ENCODE peak calls at places on chromosome X, in nine cellular contexts. G, U, I, N, O, E, X, A and L are unnamed samples.

GRCh38 chrX:80806557-80806956 is 3.1 kb downstream of the BRWD3 start:
- DNase-seq in G (no peak), U (no peak), I (no peak), N (no peak), O (no peak), E (no peak), X (no peak), A (no peak), L (no peak)

GRCh38 chrX:63738696-63739095 is 46.3 kb downstream of the ARHGEF9 start:
- DNase-seq in G (no peak), U (no peak), I (no peak), N (no peak), O (no peak), E (no peak), X (no peak), A (no peak), L (no peak)

GRCh38 chrX:48592971-48593370 is 4.3 kb upstream of the WDR13 start:
- DNase-seq in G (no peak), U (no peak), I (peak; percentile 76), N (no peak), O (no peak), E (no peak), X (no peak), A (no peak), L (no peak)

GRCh38 chrX:39440734-39441305 is 639.6 kb downstream of the MID1IP1 start:
- DNase-seq in G (no peak), U (no peak), I (no peak), N (no peak), O (no peak), E (no peak), X (no peak), A (no peak), L (no peak)

GRCh38 chrX:19852014-19853005 is 35.1 kb downstream of the SH3KBP1 start:
- DNase-seq in G (no peak), U (no peak), I (peak; percentile 84), N (no peak), O (no peak), E (no peak), X (no peak), A (no peak), L (no peak)

GRCh38 chrX:83326517-83326916 is 181.6 kb upstream of the POU3F4 start:
- DNase-seq in G (no peak), U (no peak), I (no peak), N (no peak), O (no peak), E (no peak), X (no peak), A (no peak), L (no peak)

GRCh38 chrX:70434914-70435586 is 9.6 kb upstream of the DLG3 start:
- DNase-seq in G (peak; percentile 55), U (no peak), I (peak; percentile 51), N (peak; percentile 16), O (no peak), E (no peak), X (no peak), A (no peak), L (no peak)

GRCh38 chrX:4263005-4263404 is 549.6 kb upstream of the PRKX start:
- DNase-seq in G (no peak), U (peak; percentile 1), I (no peak), N (no peak), O (no peak), E (no peak), X (no peak), A (no peak), L (no peak)

GRCh38 chrX:128460835-128461234 is 408.6 kb upstream of the ACTRT1 start:
- DNase-seq in G (no peak), U (no peak), I (no peak), N (no peak), O (no peak), E (no peak), X (no peak), A (no peak), L (no peak)

GRCh38 chrX:37926700-37927099 is 79.3 kb upstream of the DYNLT3 start:
- DNase-seq in G (no peak), U (peak; percentile 2), I (peak; percentile 59), N (no peak), O (no peak), E (no peak), X (no peak), A (no peak), L (peak; percentile 19)

GRCh38 chrX:39337461-39337860 is 536.2 kb downstream of the MID1IP1 start:
- DNase-seq in G (no peak), U (no peak), I (no peak), N (no peak), O (no peak), E (no peak), X (peak; percentile 56), A (no peak), L (no peak)

GRCh38 chrX:136627381-136627780 is 20.6 kb upstream of the CD40LG start:
- DNase-seq in G (peak; percentile 28), U (no peak), I (no peak), N (no peak), O (peak; percentile 43), E (no peak), X (no peak), A (no peak), L (peak; percentile 70)

GRCh38 chrX:115592997-115593734 is 32.2 kb downstream of the PLS3 start:
- DNase-seq in G (no peak), U (no peak), I (peak; percentile 54), N (no peak), O (no peak), E (no peak), X (peak; percentile 37), A (no peak), L (no peak)

GRCh38 chrX:115588180-115588579 is 27.2 kb downstream of the PLS3 start:
- DNase-seq in G (no peak), U (no peak), I (peak; percentile 36), N (no peak), O (no peak), E (no peak), X (no peak), A (no peak), L (no peak)

GRCh38 chrX:115591856-115592842 is 31.2 kb downstream of the PLS3 start:
- DNase-seq in G (no peak), U (no peak), I (no peak), N (no peak), O (no peak), E (no peak), X (no peak), A (no peak), L (no peak)

GRCh38 chrX:115591420-115591819 is 30.4 kb downstream of the PLS3 start:
- DNase-seq in G (no peak), U (no peak), I (no peak), N (no peak), O (no peak), E (no peak), X (no peak), A (no peak), L (no peak)

GRCh38 chrX:115589419-115589818 is 28.4 kb downstream of the PLS3 start:
- DNase-seq in G (no peak), U (no peak), I (no peak), N (no peak), O (no peak), E (no peak), X (no peak), A (no peak), L (no peak)
- H3K27ac ChIP-seq in G (no peak overlapping the region), U (peak overlapping the region; percentile 13), I (peak overlapping the region; percentile 54), N (no peak overlapping the region), O (no peak overlapping the region), E (no peak overlapping the region), X (peak overlapping the region; percentile 40), A (peak overlapping the region; percentile 84), L (no peak overlapping the region)

GRCh38 chrX:153905481-153906095 is 1.1 kb downstream of the AVPR2 start:
- DNase-seq in G (peak; percentile 34), U (no peak), I (no peak), N (no peak), O (no peak), E (no peak), X (no peak), A (no peak), L (no peak)
- H3K4me1 ChIP-seq in G (peaks cover 57% of the 10 kb centered on the region), U (peaks cover 23% of the 10 kb centered on the region), I (no peaks in the 10 kb centered on the region), N (peaks cover 8% of the 10 kb centered on the region), O (peaks cover 27% of the 10 kb centered on the region), E (peaks cover 13% of the 10 kb centered on the region), X (no peaks in the 10 kb centered on the region), A (peaks cover 39% of the 10 kb centered on the region), L (peaks cover 38% of the 10 kb centered on the region)

DNA sequence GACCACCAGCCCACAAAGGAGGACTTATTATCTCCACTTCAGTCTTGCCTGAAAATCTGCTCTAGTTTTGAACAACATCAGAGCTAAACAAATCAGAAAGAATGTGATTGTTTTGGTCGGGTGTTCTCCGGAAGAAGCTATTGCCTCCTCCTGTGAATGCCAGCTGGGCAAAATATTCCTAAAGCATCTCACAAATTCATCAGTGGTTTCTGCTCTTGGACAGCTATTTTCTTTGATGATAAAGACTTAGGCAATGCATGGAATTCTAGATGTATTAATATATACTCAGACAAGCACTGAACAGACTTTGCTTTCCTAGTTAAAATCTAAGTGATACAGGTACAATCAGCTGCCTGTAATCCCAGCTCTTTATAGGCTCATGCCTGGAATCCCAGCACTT is 71.8 kb downstream of the ASMT start:
- DNase-seq in G (no peak), U (no peak), I (no peak), N (no peak), O (no peak), E (no peak), X (no peak), A (no peak), L (no peak)
- H3K27ac ChIP-seq in G (no peak overlapping the region), U (no peak overlapping the region), I (no peak overlapping the region), N (no peak overlapping the region), O (no peak overlapping the region), E (no peak overlapping the region), X (no peak overlapping the region), A (no peak overlapping the region), L (no peak overlapping the region)

GRCh38 chrX:13026877-13027652 is 17.4 kb downstream of the FAM9C start:
- DNase-seq in G (no peak), U (no peak), I (no peak), N (no peak), O (no peak), E (no peak), X (no peak), A (no peak), L (no peak)

GRCh38 chrX:13028871-13029336 is 15.5 kb downstream of the FAM9C start:
- DNase-seq in G (no peak), U (peak; percentile 48), I (no peak), N (no peak), O (no peak), E (no peak), X (no peak), A (no peak), L (no peak)

GRCh38 chrX:13023526-13024469 is 20.6 kb downstream of the FAM9C start:
- DNase-seq in G (no peak), U (no peak), I (no peak), N (no peak), O (no peak), E (no peak), X (no peak), A (no peak), L (no peak)

GRCh38 chrX:13022926-13023325 is 21.5 kb downstream of the FAM9C start:
- DNase-seq in G (no peak), U (no peak), I (no peak), N (no peak), O (no peak), E (no peak), X (no peak), A (no peak), L (no peak)

DNA sequence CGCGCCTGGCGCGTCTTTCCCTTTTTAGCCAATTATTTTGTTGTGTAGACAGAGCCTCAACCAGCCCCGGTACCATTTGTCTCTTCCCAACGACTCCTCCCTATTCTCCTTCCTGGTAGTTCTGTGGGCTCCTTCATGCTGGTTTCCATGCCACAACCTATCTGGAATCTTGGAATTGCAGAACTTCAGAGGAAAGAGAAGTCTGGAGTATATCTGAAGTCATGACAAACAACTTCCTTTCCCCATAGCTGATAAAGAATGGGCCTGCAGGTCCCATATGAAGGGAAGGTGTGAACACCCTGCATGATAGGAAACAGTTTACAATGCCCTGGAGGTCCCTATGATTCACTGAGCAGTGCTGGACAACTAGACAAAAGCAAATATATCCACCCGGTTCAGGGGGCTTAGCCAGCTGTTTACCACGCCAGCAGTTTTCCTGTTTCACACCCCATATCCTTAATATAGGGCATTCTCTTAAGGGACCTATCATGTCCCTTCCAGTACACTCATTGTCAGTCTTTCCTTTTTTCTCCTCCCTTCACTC is 19.4 kb downstream of the FAM9C start:
- DNase-seq in G (no peak), U (no peak), I (no peak), N (no peak), O (no peak), E (no peak), X (no peak), A (no peak), L (no peak)
- H3K4me1 ChIP-seq in G (peaks cover 74% of the 10 kb centered on the region), U (peaks cover 67% of the 10 kb centered on the region), I (peaks cover 9% of the 10 kb centered on the region), N (no peaks in the 10 kb centered on the region), O (peaks cover 39% of the 10 kb centered on the region), E (peaks cover 15% of the 10 kb centered on the region), X (peaks cover 14% of the 10 kb centered on the region), A (peaks cover 17% of the 10 kb centered on the region), L (peaks cover 77% of the 10 kb centered on the region)